ENCODE peak calls at places on chromosomes 1 and 21, in six cellular contexts. Z is AG09319, H is type B pancreatic cell, W is AG08395, D is SHP77, V is NCI-H345. X is an unnamed sample.
A peak's percentile ranks its signal among the peaks of the same experiment; 100 is the strongest.

GRCh38 chr21:44083631-44084291 is 23.4 kb upstream of the PWP2 start:
- DNase-seq in Z (no peak), D (no peak), H (no peak), W (no peak), V (no peak), X (peak; percentile 62)

GRCh38 chr1:32142446-32143301 is 34.8 kb downstream of the KPNA6 start:
- DNase-seq in H (no peak), W (peak; percentile 97), V (peak; percentile 35), Z (peak; percentile 62), D (peak; percentile 74), X (no peak)

GRCh38 chr1:18711561-18712253 is 81.1 kb downstream of the PAX7 start:
- DNase-seq in H (no peak), V (no peak), W (no peak), Z (no peak), D (no peak), X (no peak)

GRCh38 chr1:53343831-53344668 is 16.2 kb upstream of the LRP8 start:
- DNase-seq in D (no peak), Z (no peak), H (peak; percentile 42), W (peak; percentile 37), V (no peak), X (no peak)

GRCh38 chr1:23741609-23742008 is 1.7 kb upstream of the ELOA start:
- DNase-seq in D (no peak), Z (no peak), V (no peak), W (no peak), H (no peak), X (no peak)

GRCh38 chr1:212161231-212161781 is 123.9 kb upstream of the PPP2R5A start:
- DNase-seq in V (no peak), D (no peak), Z (no peak), W (peak; percentile 88), H (no peak), X (no peak)

GRCh38 chr1:84073266-84073665 is 70.8 kb upstream of the PRKACB start:
- DNase-seq in Z (no peak), W (no peak), V (no peak), D (no peak), H (no peak), X (no peak)

GRCh38 chr1:86997538-86997937 is 83.1 kb downstream of the HS2ST1 start:
- DNase-seq in W (no peak), D (no peak), V (no peak), H (no peak), Z (no peak), X (no peak)

GRCh38 chr1:172680733-172681275 is 21.9 kb downstream of the FASLG start:
- DNase-seq in D (no peak), V (no peak), H (no peak), W (no peak), Z (no peak), X (no peak)

GRCh38 chr1:206461602-206462455 is 8.4 kb upstream of the IKBKE start:
- DNase-seq in Z (no peak), D (peak; percentile 32), W (peak; percentile 80), H (no peak), V (peak; percentile 58), X (peak; percentile 75)

GRCh38 chr1:210654176-210654786 is 325.6 kb downstream of the HHAT start:
- DNase-seq in V (peak; percentile 20), D (no peak), W (no peak), H (no peak), Z (no peak), X (no peak)

GRCh38 chr1:33332881-33333280 is 12.0 kb upstream of the A3GALT2 start:
- DNase-seq in W (no peak), V (no peak), D (no peak), Z (no peak), H (no peak), X (no peak)

GRCh38 chr1:89762801-89763648 is 57.8 kb upstream of the LRRC8D start:
- DNase-seq in D (peak; percentile 72), V (peak; percentile 86), W (peak; percentile 89), H (peak; percentile 86), Z (peak; percentile 66), X (peak; percentile 85)

GRCh38 chr1:2335721-2336475 is 55.5 kb downstream of the MORN1 start:
- DNase-seq in H (no peak), Z (no peak), W (no peak), V (no peak), D (peak; percentile 9), X (no peak)

GRCh38 chr1:111656093-111657017 is 36.8 kb downstream of the RAP1A start:
- DNase-seq in H (no peak), W (peak; percentile 67), Z (peak; percentile 29), V (peak; percentile 17), D (no peak), X (no peak)

GRCh38 chr21:28793043-28793442 is 199.6 kb downstream of the LTN1 start:
- DNase-seq in V (no peak), Z (no peak), W (peak; percentile 43), D (no peak), H (no peak), X (no peak)

GRCh38 chr1:11796036-11796828 is 9.5 kb downstream of the MTHFR start:
- DNase-seq in V (no peak), Z (no peak), H (no peak), D (no peak), W (no peak), X (no peak)

GRCh38 chr1:12387641-12388040 is 157.8 kb downstream of the VPS13D start:
- DNase-seq in D (no peak), H (no peak), Z (no peak), V (no peak), W (no peak), X (no peak)

X was measured in activated gamma-delta T cell treated with Interleukin-2 at 50 U/mL for 16 hours.